ENCODE peak calls at places on chromosomes 7 and 10, in four cellular contexts. One of them, this sample, is unnamed.

GRCh38 chr7:47228386-47229014 is 353.4 kb downstream of the TNS3 start:
- DNase-seq in lower lobe of right lung: no peak
- DNase-seq in iPS DF 6.9: no peak
- DNase-seq in thoracic aorta: no peak
- DNase-seq in this sample: no peak

GRCh38 chr10:123354521-123354920 is 200.3 kb downstream of the BUB3 start:
- DNase-seq in lower lobe of right lung: no peak
- DNase-seq in iPS DF 6.9: no peak
- DNase-seq in thoracic aorta: no peak
- DNase-seq in this sample: no peak

GRCh38 chr10:121792198-121792597 is 135.6 kb downstream of the ATE1 start:
- DNase-seq in lower lobe of right lung: no peak
- DNase-seq in iPS DF 6.9: no peak
- DNase-seq in thoracic aorta: no peak
- DNase-seq in this sample: no peak

GRCh38 chr10:113576853-113577252 is 24.0 kb downstream of the HABP2 start:
- DNase-seq in lower lobe of right lung: no peak
- DNase-seq in iPS DF 6.9: no peak
- DNase-seq in thoracic aorta: no peak
- DNase-seq in this sample: no peak

GRCh38 chr10:79335094-79335469 is 12.2 kb upstream of the PPIF start:
- DNase-seq in lower lobe of right lung: no peak
- DNase-seq in iPS DF 6.9: no peak
- DNase-seq in thoracic aorta: no peak
- DNase-seq in this sample: no peak

GRCh38 chr7:95391761-95392160 is 4.4 kb downstream of the PON3 start:
- DNase-seq in lower lobe of right lung: no peak
- DNase-seq in iPS DF 6.9: no peak
- DNase-seq in thoracic aorta: no peak
- DNase-seq in this sample: no peak

GRCh38 chr7:98254951-98255610 is 3.0 kb upstream of the TECPR1 start:
- DNase-seq in lower lobe of right lung: no peak
- DNase-seq in iPS DF 6.9: no peak
- DNase-seq in thoracic aorta: no peak
- DNase-seq in this sample: peak; percentile 38

GRCh38 chr10:10803273-10803672 is 214.4 kb upstream of the CELF2 start:
- DNase-seq in lower lobe of right lung: no peak
- DNase-seq in iPS DF 6.9: no peak
- DNase-seq in thoracic aorta: no peak
- DNase-seq in this sample: no peak

GRCh38 chr10:6151087-6151977 is 51.4 kb upstream of the PFKFB3 start:
- DNase-seq in lower lobe of right lung: peak; percentile 78
- DNase-seq in iPS DF 6.9: peak; percentile 64
- DNase-seq in thoracic aorta: no peak
- DNase-seq in this sample: peak; percentile 96

GRCh38 chr7:5442757-5443305 is 19.2 kb upstream of the TNRC18 start:
- DNase-seq in lower lobe of right lung: no peak
- DNase-seq in iPS DF 6.9: no peak
- DNase-seq in thoracic aorta: no peak
- DNase-seq in this sample: peak; percentile 72

GRCh38 chr7:91233201-91233600 is 31.0 kb upstream of the FZD1 start:
- DNase-seq in lower lobe of right lung: no peak
- DNase-seq in iPS DF 6.9: no peak
- DNase-seq in thoracic aorta: no peak
- DNase-seq in this sample: no peak

GRCh38 chr7:30171753-30172447 is 37.1 kb downstream of the MTURN start:
- DNase-seq in lower lobe of right lung: no peak
- DNase-seq in iPS DF 6.9: no peak
- DNase-seq in thoracic aorta: no peak
- DNase-seq in this sample: no peak

GRCh38 chr7:138900040-138900828 is 81.0 kb downstream of the KIAA1549 start:
- DNase-seq in lower lobe of right lung: no peak
- DNase-seq in iPS DF 6.9: no peak
- DNase-seq in thoracic aorta: no peak
- DNase-seq in this sample: no peak

GRCh38 chr10:71426058-71426605 is 29.4 kb downstream of the CDH23 start:
- DNase-seq in lower lobe of right lung: no peak
- DNase-seq in iPS DF 6.9: no peak
- DNase-seq in thoracic aorta: no peak
- DNase-seq in this sample: peak; percentile 44

GRCh38 chr7:33185786-33186185 is 56.4 kb downstream of the BBS9 start:
- DNase-seq in lower lobe of right lung: no peak
- DNase-seq in iPS DF 6.9: no peak
- DNase-seq in thoracic aorta: no peak
- DNase-seq in this sample: peak; percentile 75

GRCh38 chr10:3046941-3047621 is 20.3 kb upstream of the PFKP start:
- DNase-seq in lower lobe of right lung: no peak
- DNase-seq in iPS DF 6.9: no peak
- DNase-seq in thoracic aorta: no peak
- DNase-seq in this sample: no peak

GRCh38 chr10:24367688-24368087 is 158.8 kb downstream of the KIAA1217 start:
- DNase-seq in lower lobe of right lung: no peak
- DNase-seq in iPS DF 6.9: no peak
- DNase-seq in thoracic aorta: no peak
- DNase-seq in this sample: no peak

GRCh38 chr10:30045961-30046360 is 13.4 kb downstream of the JCAD start:
- DNase-seq in lower lobe of right lung: no peak
- DNase-seq in iPS DF 6.9: no peak
- DNase-seq in thoracic aorta: no peak
- DNase-seq in this sample: no peak

GRCh38 chr7:130070900-130071622 is 727 bp downstream of the KLHDC10 start:
- DNase-seq in lower lobe of right lung: no peak
- DNase-seq in iPS DF 6.9: no peak
- DNase-seq in thoracic aorta: no peak
- DNase-seq in this sample: no peak

GRCh38 chr10:92436611-92437010 is 137.3 kb downstream of the IDE start:
- DNase-seq in lower lobe of right lung: no peak
- DNase-seq in iPS DF 6.9: no peak
- DNase-seq in thoracic aorta: no peak
- DNase-seq in this sample: no peak
- H3K4me1 ChIP-seq in lower lobe of right lung: no peaks in the 10 kb centered on the region
- H3K4me1 ChIP-seq in iPS DF 6.9: peaks cover 2% of the 10 kb centered on the region
- H3K4me1 ChIP-seq in thoracic aorta: no peaks in the 10 kb centered on the region
- H3K4me1 ChIP-seq in this sample: no peaks in the 10 kb centered on the region

DNA sequence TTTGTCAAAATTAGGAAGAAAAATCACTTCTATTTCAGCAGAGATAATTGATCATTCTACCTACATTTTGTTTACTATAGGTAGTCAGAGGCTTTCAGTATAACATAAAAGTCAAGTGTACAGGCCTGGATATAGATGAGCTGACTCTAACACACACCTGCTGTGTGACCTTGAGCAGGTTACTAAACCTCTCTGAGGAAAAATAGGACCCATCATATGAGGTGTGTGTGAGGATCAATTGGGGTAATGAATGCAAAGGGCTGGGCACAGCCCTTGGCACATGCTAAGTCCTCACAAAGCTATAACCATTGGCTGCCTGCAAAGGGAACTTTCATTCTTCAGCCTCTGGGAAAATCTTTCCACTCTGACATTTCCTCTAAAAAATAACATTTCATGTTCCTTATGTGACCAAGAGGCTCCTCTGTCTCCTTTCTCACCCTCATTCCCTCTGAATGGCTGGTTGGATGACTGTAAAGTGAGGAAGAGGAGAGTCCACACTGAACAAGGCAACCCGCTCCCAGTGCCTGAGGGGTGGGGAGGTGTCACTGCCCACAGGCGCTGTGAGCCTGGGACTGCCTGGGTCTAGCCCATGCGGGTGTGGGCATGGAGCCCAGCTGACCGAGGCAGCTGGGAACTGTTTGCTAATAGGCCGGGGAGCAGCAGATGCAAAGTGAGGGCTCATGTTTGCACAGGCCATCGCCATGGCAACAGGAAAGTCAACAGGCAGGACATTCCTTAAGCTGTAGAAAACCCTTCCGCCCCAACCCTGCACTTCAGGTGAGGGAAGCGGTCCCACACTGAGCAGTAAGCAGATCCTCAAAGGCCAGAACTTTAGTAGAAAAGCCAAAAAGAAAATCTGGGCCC is 36.8 kb downstream of the MYOF start:
- DNase-seq in lower lobe of right lung: peak; percentile 96
- DNase-seq in iPS DF 6.9: peak; percentile 97
- DNase-seq in thoracic aorta: peak; percentile 91
- DNase-seq in this sample: peak; percentile 87
- H3K4me3 ChIP-seq in lower lobe of right lung: no peak overlapping the region
- H3K4me3 ChIP-seq in iPS DF 6.9: no peak overlapping the region
- H3K4me3 ChIP-seq in thoracic aorta: peak overlapping the region; percentile 31
- H3K4me3 ChIP-seq in this sample: no peak overlapping the region

GRCh38 chr10:105993609-105994008 is 1170.9 kb downstream of the SORCS1 start:
- DNase-seq in lower lobe of right lung: no peak
- DNase-seq in iPS DF 6.9: no peak
- DNase-seq in thoracic aorta: no peak
- DNase-seq in this sample: no peak
- H3K27ac ChIP-seq in lower lobe of right lung: no peak overlapping the region
- H3K27ac ChIP-seq in iPS DF 6.9: no peak overlapping the region
- H3K27ac ChIP-seq in thoracic aorta: no peak overlapping the region
- H3K27ac ChIP-seq in this sample: no peak overlapping the region

GRCh38 chr10:105800626-105801025 is 1159.5 kb downstream of the SORCS3 start:
- DNase-seq in lower lobe of right lung: no peak
- DNase-seq in iPS DF 6.9: no peak
- DNase-seq in thoracic aorta: no peak
- DNase-seq in this sample: no peak

GRCh38 chr10:105803206-105803605 is 1162.1 kb downstream of the SORCS3 start:
- DNase-seq in lower lobe of right lung: no peak
- DNase-seq in iPS DF 6.9: no peak
- DNase-seq in thoracic aorta: no peak
- DNase-seq in this sample: no peak

GRCh38 chr10:105793071-105793470 is 1152.0 kb downstream of the SORCS3 start:
- DNase-seq in lower lobe of right lung: no peak
- DNase-seq in iPS DF 6.9: no peak
- DNase-seq in thoracic aorta: no peak
- DNase-seq in this sample: no peak

GRCh38 chr10:105797234-105797890 is 1156.3 kb downstream of the SORCS3 start:
- DNase-seq in lower lobe of right lung: no peak
- DNase-seq in iPS DF 6.9: peak; percentile 1
- DNase-seq in thoracic aorta: no peak
- DNase-seq in this sample: no peak
- H3K4me1 ChIP-seq in lower lobe of right lung: no peaks in the 10 kb centered on the region
- H3K4me1 ChIP-seq in iPS DF 6.9: no peaks in the 10 kb centered on the region
- H3K4me1 ChIP-seq in thoracic aorta: no peaks in the 10 kb centered on the region
- H3K4me1 ChIP-seq in this sample: no peaks in the 10 kb centered on the region

GRCh38 chr7:123557016-123557630 is 495 bp downstream of the NDUFA5 start:
- DNase-seq in lower lobe of right lung: no peak
- DNase-seq in iPS DF 6.9: no peak
- DNase-seq in thoracic aorta: no peak
- DNase-seq in this sample: no peak

GRCh38 chr7:123555484-123555883 is 2.1 kb downstream of the NDUFA5 start:
- DNase-seq in lower lobe of right lung: no peak
- DNase-seq in iPS DF 6.9: no peak
- DNase-seq in thoracic aorta: no peak
- DNase-seq in this sample: no peak

GRCh38 chr7:123557631-123558505 is at the start of gene NDUFA5:
- DNase-seq in lower lobe of right lung: peak; percentile 96
- DNase-seq in iPS DF 6.9: peak; percentile 98
- DNase-seq in thoracic aorta: peak; percentile 97
- DNase-seq in this sample: peak; percentile 84

GRCh38 chr7:123562121-123562520 is 4.5 kb upstream of the NDUFA5 start:
- DNase-seq in lower lobe of right lung: no peak
- DNase-seq in iPS DF 6.9: no peak
- DNase-seq in thoracic aorta: no peak
- DNase-seq in this sample: no peak

DNA sequence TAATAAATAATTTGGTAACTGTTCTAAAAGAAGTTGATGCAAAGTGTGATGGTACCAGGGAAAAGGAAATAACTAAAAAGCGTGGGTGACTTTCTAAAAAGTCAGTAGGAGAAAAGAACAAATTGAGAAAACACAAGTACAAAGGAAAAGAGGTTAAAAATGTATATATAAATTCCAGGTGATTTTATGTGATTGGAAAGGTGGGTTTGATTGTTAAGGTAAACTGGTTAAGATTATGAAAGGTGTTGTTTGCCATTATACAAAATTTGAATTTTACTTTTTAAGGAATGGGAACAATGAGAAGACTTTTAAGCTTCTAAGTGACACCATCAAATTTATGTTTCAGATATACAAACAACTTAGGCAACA is 872 bp upstream of the NDUFA5 start:
- DNase-seq in lower lobe of right lung: no peak
- DNase-seq in iPS DF 6.9: no peak
- DNase-seq in thoracic aorta: no peak
- DNase-seq in this sample: no peak
- H3K4me3 ChIP-seq in lower lobe of right lung: peak overlapping the region; percentile 68
- H3K4me3 ChIP-seq in iPS DF 6.9: no peak overlapping the region
- H3K4me3 ChIP-seq in thoracic aorta: peak overlapping the region; percentile 89
- H3K4me3 ChIP-seq in this sample: peak overlapping the region; percentile 76

GRCh38 chr10:60239228-60239627 is 150.4 kb downstream of the ANK3 start:
- DNase-seq in lower lobe of right lung: no peak
- DNase-seq in iPS DF 6.9: no peak
- DNase-seq in thoracic aorta: no peak
- DNase-seq in this sample: no peak

GRCh38 chr10:60235001-60235400 is 154.7 kb downstream of the ANK3 start:
- DNase-seq in lower lobe of right lung: no peak
- DNase-seq in iPS DF 6.9: no peak
- DNase-seq in thoracic aorta: no peak
- DNase-seq in this sample: no peak

GRCh38 chr10:60238408-60239100 is 151.1 kb downstream of the ANK3 start:
- DNase-seq in lower lobe of right lung: no peak
- DNase-seq in iPS DF 6.9: peak; percentile 27
- DNase-seq in thoracic aorta: no peak
- DNase-seq in this sample: peak; percentile 14

GRCh38 chr10:60237977-60238376 is 151.7 kb downstream of the ANK3 start:
- DNase-seq in lower lobe of right lung: no peak
- DNase-seq in iPS DF 6.9: no peak
- DNase-seq in thoracic aorta: no peak
- DNase-seq in this sample: peak; percentile 91

DNA sequence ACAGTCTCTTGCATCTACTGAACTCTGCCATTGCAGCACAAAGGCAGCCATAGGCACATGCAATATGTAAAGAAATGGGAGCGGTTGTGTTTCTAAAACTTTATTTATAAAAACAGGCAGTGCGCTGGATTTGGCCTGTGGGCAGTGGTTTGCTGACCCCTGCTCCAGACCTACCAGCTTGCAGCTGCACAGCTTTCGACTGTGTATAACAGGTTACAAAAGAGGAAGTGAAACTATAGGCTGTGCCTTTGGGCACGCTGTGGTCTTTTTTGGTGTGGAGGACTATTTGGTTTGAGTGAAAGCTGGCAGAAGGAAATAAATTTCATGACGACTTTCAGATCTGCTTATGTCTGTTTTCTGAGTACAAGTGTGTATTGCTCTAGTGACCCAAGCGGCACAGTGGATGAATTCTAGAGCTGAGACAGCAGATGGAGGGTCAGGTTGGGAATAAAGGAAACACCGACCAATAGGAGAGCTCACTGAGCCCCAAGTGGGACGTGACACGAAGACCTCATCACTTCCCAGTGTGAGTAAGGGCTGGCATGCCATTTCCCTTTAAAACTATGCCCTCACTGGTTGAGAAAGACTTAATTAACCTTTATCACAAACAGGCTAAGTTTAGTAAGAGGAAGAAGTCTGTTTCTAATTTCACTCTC is 152.7 kb downstream of the ANK3 start:
- DNase-seq in lower lobe of right lung: peak; percentile 77
- DNase-seq in iPS DF 6.9: no peak
- DNase-seq in thoracic aorta: no peak
- DNase-seq in this sample: peak; percentile 32
- H3K27ac ChIP-seq in lower lobe of right lung: peak overlapping the region; percentile 54
- H3K27ac ChIP-seq in iPS DF 6.9: no peak overlapping the region
- H3K27ac ChIP-seq in thoracic aorta: no peak overlapping the region
- H3K27ac ChIP-seq in this sample: peak overlapping the region; percentile 69

This sample was measured in osteoblast.